ENCODE peak calls at places on chromosome 6, in ten cellular contexts. One of them, this sample, is unnamed.
A peak's percentile ranks its signal among the peaks of the same experiment; 100 is the strongest.

GRCh38 chr6:110039996-110040383 is 61.9 kb downstream of the GPR6 start:
- DNase-seq in effector memory CD4-positive, alpha-beta T cell: peak; percentile 5
- DNase-seq in spleen: peak; percentile 84
- DNase-seq in CD8-positive, alpha-beta memory T cell: no peak
- DNase-seq in tibial nerve: no peak
- DNase-seq in neural progenitor cell: peak; percentile 36
- DNase-seq in Peyer's patch: peak; percentile 51
- DNase-seq in kidney epithelial cell: no peak
- DNase-seq in upper lobe of left lung: peak; percentile 40
- DNase-seq in ascending aorta: no peak
- DNase-seq in this sample: no peak

GRCh38 chr6:139623382-139623781 is 248.9 kb upstream of the CITED2 start:
- DNase-seq in tibial nerve: no peak
- DNase-seq in ascending aorta: no peak
- DNase-seq in upper lobe of left lung: no peak
- DNase-seq in kidney epithelial cell: no peak
- DNase-seq in neural progenitor cell: no peak
- DNase-seq in effector memory CD4-positive, alpha-beta T cell: no peak
- DNase-seq in Peyer's patch: no peak
- DNase-seq in spleen: no peak
- DNase-seq in CD8-positive, alpha-beta memory T cell: no peak
- DNase-seq in this sample: no peak

GRCh38 chr6:163085861-163086562 is 328.5 kb upstream of the QKI start:
- DNase-seq in effector memory CD4-positive, alpha-beta T cell: no peak
- DNase-seq in CD8-positive, alpha-beta memory T cell: no peak
- DNase-seq in spleen: no peak
- DNase-seq in Peyer's patch: no peak
- DNase-seq in tibial nerve: no peak
- DNase-seq in upper lobe of left lung: no peak
- DNase-seq in neural progenitor cell: no peak
- DNase-seq in ascending aorta: no peak
- DNase-seq in kidney epithelial cell: no peak
- DNase-seq in this sample: no peak

GRCh38 chr6:16681260-16681873 is 79.9 kb downstream of the ATXN1 start:
- DNase-seq in kidney epithelial cell: peak; percentile 87
- DNase-seq in spleen: no peak
- DNase-seq in CD8-positive, alpha-beta memory T cell: no peak
- DNase-seq in tibial nerve: no peak
- DNase-seq in neural progenitor cell: no peak
- DNase-seq in ascending aorta: no peak
- DNase-seq in upper lobe of left lung: no peak
- DNase-seq in effector memory CD4-positive, alpha-beta T cell: no peak
- DNase-seq in Peyer's patch: no peak
- DNase-seq in this sample: no peak

GRCh38 chr6:90458353-90459224 is 128.3 kb downstream of the MAP3K7 start:
- DNase-seq in spleen: no peak
- DNase-seq in effector memory CD4-positive, alpha-beta T cell: peak; percentile 43
- DNase-seq in Peyer's patch: peak; percentile 25
- DNase-seq in neural progenitor cell: no peak
- DNase-seq in tibial nerve: no peak
- DNase-seq in ascending aorta: no peak
- DNase-seq in CD8-positive, alpha-beta memory T cell: peak; percentile 37
- DNase-seq in upper lobe of left lung: no peak
- DNase-seq in kidney epithelial cell: no peak
- DNase-seq in this sample: no peak

GRCh38 chr6:170293881-170294755 is 3.2 kb upstream of the DLL1 start:
- DNase-seq in Peyer's patch: no peak
- DNase-seq in ascending aorta: no peak
- DNase-seq in effector memory CD4-positive, alpha-beta T cell: no peak
- DNase-seq in CD8-positive, alpha-beta memory T cell: no peak
- DNase-seq in spleen: no peak
- DNase-seq in tibial nerve: no peak
- DNase-seq in upper lobe of left lung: no peak
- DNase-seq in kidney epithelial cell: no peak
- DNase-seq in neural progenitor cell: peak; percentile 71
- DNase-seq in this sample: no peak

GRCh38 chr6:134073156-134073555 is 20.7 kb upstream of the SLC2A12 start:
- DNase-seq in Peyer's patch: no peak
- DNase-seq in kidney epithelial cell: peak; percentile 14
- DNase-seq in effector memory CD4-positive, alpha-beta T cell: no peak
- DNase-seq in tibial nerve: no peak
- DNase-seq in spleen: no peak
- DNase-seq in neural progenitor cell: no peak
- DNase-seq in CD8-positive, alpha-beta memory T cell: no peak
- DNase-seq in upper lobe of left lung: no peak
- DNase-seq in ascending aorta: no peak
- DNase-seq in this sample: no peak

GRCh38 chr6:15358579-15359327 is 112.9 kb downstream of the JARID2 start:
- DNase-seq in ascending aorta: no peak
- DNase-seq in Peyer's patch: peak; percentile 64
- DNase-seq in kidney epithelial cell: peak; percentile 79
- DNase-seq in CD8-positive, alpha-beta memory T cell: no peak
- DNase-seq in effector memory CD4-positive, alpha-beta T cell: no peak
- DNase-seq in spleen: no peak
- DNase-seq in tibial nerve: no peak
- DNase-seq in neural progenitor cell: no peak
- DNase-seq in upper lobe of left lung: no peak
- DNase-seq in this sample: no peak

GRCh38 chr6:165717732-165718465 is 54.9 kb upstream of the PDE10A start:
- DNase-seq in neural progenitor cell: no peak
- DNase-seq in Peyer's patch: no peak
- DNase-seq in spleen: no peak
- DNase-seq in effector memory CD4-positive, alpha-beta T cell: no peak
- DNase-seq in kidney epithelial cell: peak; percentile 50
- DNase-seq in upper lobe of left lung: no peak
- DNase-seq in tibial nerve: no peak
- DNase-seq in ascending aorta: no peak
- DNase-seq in CD8-positive, alpha-beta memory T cell: no peak
- DNase-seq in this sample: no peak

GRCh38 chr6:4950849-4951533 is 52.8 kb downstream of the RPP40 start:
- DNase-seq in Peyer's patch: no peak
- DNase-seq in spleen: no peak
- DNase-seq in CD8-positive, alpha-beta memory T cell: no peak
- DNase-seq in upper lobe of left lung: no peak
- DNase-seq in neural progenitor cell: no peak
- DNase-seq in effector memory CD4-positive, alpha-beta T cell: no peak
- DNase-seq in kidney epithelial cell: no peak
- DNase-seq in tibial nerve: no peak
- DNase-seq in ascending aorta: no peak
- DNase-seq in this sample: no peak
- H3K36me3 ChIP-seq in Peyer's patch: no peaks in the 10 kb centered on the region
- H3K36me3 ChIP-seq in spleen: peaks cover 56% of the 10 kb centered on the region
- H3K36me3 ChIP-seq in CD8-positive, alpha-beta memory T cell: peaks cover 21% of the 10 kb centered on the region
- H3K36me3 ChIP-seq in upper lobe of left lung: peaks cover 44% of the 10 kb centered on the region
- H3K36me3 ChIP-seq in neural progenitor cell: no peaks in the 10 kb centered on the region
- H3K36me3 ChIP-seq in effector memory CD4-positive, alpha-beta T cell: peaks cover 25% of the 10 kb centered on the region
- H3K36me3 ChIP-seq in kidney epithelial cell: peaks cover 1% of the 10 kb centered on the region
- H3K36me3 ChIP-seq in tibial nerve: peaks cover 4% of the 10 kb centered on the region
- H3K36me3 ChIP-seq in ascending aorta: peaks cover 23% of the 10 kb centered on the region
- H3K36me3 ChIP-seq in this sample: peaks cover 51% of the 10 kb centered on the region

GRCh38 chr6:160054913-160055312 is 66.7 kb upstream of the SLC22A1 start:
- DNase-seq in CD8-positive, alpha-beta memory T cell: no peak
- DNase-seq in ascending aorta: no peak
- DNase-seq in upper lobe of left lung: no peak
- DNase-seq in effector memory CD4-positive, alpha-beta T cell: no peak
- DNase-seq in neural progenitor cell: no peak
- DNase-seq in Peyer's patch: no peak
- DNase-seq in tibial nerve: no peak
- DNase-seq in spleen: no peak
- DNase-seq in kidney epithelial cell: no peak
- DNase-seq in this sample: no peak

GRCh38 chr6:160055378-160055777 is 66.2 kb upstream of the SLC22A1 start:
- DNase-seq in neural progenitor cell: no peak
- DNase-seq in Peyer's patch: no peak
- DNase-seq in tibial nerve: no peak
- DNase-seq in kidney epithelial cell: no peak
- DNase-seq in CD8-positive, alpha-beta memory T cell: no peak
- DNase-seq in effector memory CD4-positive, alpha-beta T cell: no peak
- DNase-seq in spleen: no peak
- DNase-seq in ascending aorta: no peak
- DNase-seq in upper lobe of left lung: peak; percentile 78
- DNase-seq in this sample: no peak

GRCh38 chr6:160057080-160057479 is 64.5 kb upstream of the SLC22A1 start:
- DNase-seq in Peyer's patch: no peak
- DNase-seq in kidney epithelial cell: no peak
- DNase-seq in tibial nerve: no peak
- DNase-seq in CD8-positive, alpha-beta memory T cell: no peak
- DNase-seq in effector memory CD4-positive, alpha-beta T cell: no peak
- DNase-seq in upper lobe of left lung: no peak
- DNase-seq in neural progenitor cell: no peak
- DNase-seq in spleen: no peak
- DNase-seq in ascending aorta: no peak
- DNase-seq in this sample: no peak

GRCh38 chr6:160055813-160056212 is 65.8 kb upstream of the SLC22A1 start:
- DNase-seq in Peyer's patch: no peak
- DNase-seq in upper lobe of left lung: no peak
- DNase-seq in spleen: no peak
- DNase-seq in kidney epithelial cell: no peak
- DNase-seq in effector memory CD4-positive, alpha-beta T cell: no peak
- DNase-seq in CD8-positive, alpha-beta memory T cell: no peak
- DNase-seq in tibial nerve: no peak
- DNase-seq in neural progenitor cell: no peak
- DNase-seq in ascending aorta: no peak
- DNase-seq in this sample: no peak

GRCh38 chr6:160054271-160054670 is 67.3 kb upstream of the SLC22A1 start:
- DNase-seq in upper lobe of left lung: no peak
- DNase-seq in Peyer's patch: no peak
- DNase-seq in spleen: no peak
- DNase-seq in neural progenitor cell: no peak
- DNase-seq in CD8-positive, alpha-beta memory T cell: no peak
- DNase-seq in ascending aorta: no peak
- DNase-seq in effector memory CD4-positive, alpha-beta T cell: no peak
- DNase-seq in kidney epithelial cell: no peak
- DNase-seq in tibial nerve: no peak
- DNase-seq in this sample: no peak
- H3K36me3 ChIP-seq in upper lobe of left lung: peaks cover 87% of the 10 kb centered on the region
- H3K36me3 ChIP-seq in Peyer's patch: no peaks in the 10 kb centered on the region
- H3K36me3 ChIP-seq in spleen: peaks cover 86% of the 10 kb centered on the region
- H3K36me3 ChIP-seq in neural progenitor cell: no peaks in the 10 kb centered on the region
- H3K36me3 ChIP-seq in CD8-positive, alpha-beta memory T cell: peaks cover 64% of the 10 kb centered on the region
- H3K36me3 ChIP-seq in ascending aorta: peaks cover 76% of the 10 kb centered on the region
- H3K36me3 ChIP-seq in effector memory CD4-positive, alpha-beta T cell: peaks cover 71% of the 10 kb centered on the region
- H3K36me3 ChIP-seq in kidney epithelial cell: peaks cover 6% of the 10 kb centered on the region
- H3K36me3 ChIP-seq in tibial nerve: peaks cover 38% of the 10 kb centered on the region
- H3K36me3 ChIP-seq in this sample: peaks cover 50% of the 10 kb centered on the region

GRCh38 chr6:41929918-41930317 is 8.6 kb downstream of the BYSL start:
- DNase-seq in upper lobe of left lung: no peak
- DNase-seq in ascending aorta: no peak
- DNase-seq in tibial nerve: no peak
- DNase-seq in neural progenitor cell: no peak
- DNase-seq in CD8-positive, alpha-beta memory T cell: no peak
- DNase-seq in kidney epithelial cell: no peak
- DNase-seq in effector memory CD4-positive, alpha-beta T cell: no peak
- DNase-seq in Peyer's patch: no peak
- DNase-seq in spleen: no peak
- DNase-seq in this sample: no peak
- H3K36me3 ChIP-seq in upper lobe of left lung: peaks cover 65% of the 10 kb centered on the region
- H3K36me3 ChIP-seq in ascending aorta: peaks cover 67% of the 10 kb centered on the region
- H3K36me3 ChIP-seq in tibial nerve: peaks cover 19% of the 10 kb centered on the region
- H3K36me3 ChIP-seq in neural progenitor cell: no peaks in the 10 kb centered on the region
- H3K36me3 ChIP-seq in CD8-positive, alpha-beta memory T cell: peaks cover 63% of the 10 kb centered on the region
- H3K36me3 ChIP-seq in kidney epithelial cell: peaks cover 3% of the 10 kb centered on the region
- H3K36me3 ChIP-seq in effector memory CD4-positive, alpha-beta T cell: peaks cover 57% of the 10 kb centered on the region
- H3K36me3 ChIP-seq in Peyer's patch: no peaks in the 10 kb centered on the region
- H3K36me3 ChIP-seq in spleen: peaks cover 74% of the 10 kb centered on the region
- H3K36me3 ChIP-seq in this sample: peaks cover 86% of the 10 kb centered on the region

GRCh38 chr6:24874776-24875175 is 61.0 kb downstream of the RIPOR2 start:
- DNase-seq in spleen: no peak
- DNase-seq in ascending aorta: no peak
- DNase-seq in effector memory CD4-positive, alpha-beta T cell: no peak
- DNase-seq in Peyer's patch: no peak
- DNase-seq in kidney epithelial cell: no peak
- DNase-seq in neural progenitor cell: no peak
- DNase-seq in tibial nerve: no peak
- DNase-seq in upper lobe of left lung: no peak
- DNase-seq in CD8-positive, alpha-beta memory T cell: no peak
- DNase-seq in this sample: no peak
- H3K36me3 ChIP-seq in spleen: peaks cover 40% of the 10 kb centered on the region
- H3K36me3 ChIP-seq in ascending aorta: no peaks in the 10 kb centered on the region
- H3K36me3 ChIP-seq in effector memory CD4-positive, alpha-beta T cell: peaks cover 80% of the 10 kb centered on the region
- H3K36me3 ChIP-seq in Peyer's patch: no peaks in the 10 kb centered on the region
- H3K36me3 ChIP-seq in kidney epithelial cell: no peaks in the 10 kb centered on the region
- H3K36me3 ChIP-seq in neural progenitor cell: no peaks in the 10 kb centered on the region
- H3K36me3 ChIP-seq in tibial nerve: peaks cover 11% of the 10 kb centered on the region
- H3K36me3 ChIP-seq in upper lobe of left lung: no peaks in the 10 kb centered on the region
- H3K36me3 ChIP-seq in CD8-positive, alpha-beta memory T cell: peaks cover 65% of the 10 kb centered on the region
- H3K36me3 ChIP-seq in this sample: peaks cover 19% of the 10 kb centered on the region

This sample was measured in H1.